ENCODE peak calls at places on chromosome 7, in ten cellular contexts. One of them, this sample, is unnamed.

GRCh38 chr7:64747802-64748201 is 46.4 kb upstream of the ZNF138 start:
- DNase-seq in HFF-Myc: no peak
- DNase-seq in thyroid gland: no peak
- DNase-seq in psoas muscle: no peak
- DNase-seq in H9: no peak
- DNase-seq in A549: no peak
- DNase-seq in Peyer's patch: no peak
- DNase-seq in cardiac muscle cell: no peak
- DNase-seq in fibroblast of the aortic adventitia: no peak
- DNase-seq in AG09319: no peak
- DNase-seq in this sample: no peak

GRCh38 chr7:33101916-33102315 is 7.3 kb downstream of the RP9 start:
- DNase-seq in Peyer's patch: no peak
- DNase-seq in H9: no peak
- DNase-seq in AG09319: no peak
- DNase-seq in thyroid gland: no peak
- DNase-seq in A549: no peak
- DNase-seq in HFF-Myc: no peak
- DNase-seq in fibroblast of the aortic adventitia: peak; percentile 50
- DNase-seq in psoas muscle: no peak
- DNase-seq in cardiac muscle cell: peak; percentile 64
- DNase-seq in this sample: no peak

GRCh38 chr7:124723012-124723411 is 42.6 kb downstream of the GPR37 start:
- DNase-seq in A549: peak; percentile 64
- DNase-seq in fibroblast of the aortic adventitia: peak; percentile 63
- DNase-seq in thyroid gland: no peak
- DNase-seq in HFF-Myc: no peak
- DNase-seq in Peyer's patch: no peak
- DNase-seq in H9: no peak
- DNase-seq in cardiac muscle cell: no peak
- DNase-seq in AG09319: no peak
- DNase-seq in psoas muscle: no peak
- DNase-seq in this sample: no peak

GRCh38 chr7:45713669-45714520 is 139.7 kb downstream of the ADCY1 start:
- DNase-seq in Peyer's patch: peak; percentile 38
- DNase-seq in H9: peak; percentile 19
- DNase-seq in fibroblast of the aortic adventitia: no peak
- DNase-seq in thyroid gland: no peak
- DNase-seq in cardiac muscle cell: no peak
- DNase-seq in psoas muscle: no peak
- DNase-seq in A549: no peak
- DNase-seq in HFF-Myc: no peak
- DNase-seq in AG09319: no peak
- DNase-seq in this sample: no peak

GRCh38 chr7:12770227-12770975 is 83.0 kb downstream of the ARL4A start:
- DNase-seq in psoas muscle: no peak
- DNase-seq in thyroid gland: peak; percentile 55
- DNase-seq in H9: no peak
- DNase-seq in Peyer's patch: no peak
- DNase-seq in fibroblast of the aortic adventitia: peak; percentile 80
- DNase-seq in HFF-Myc: no peak
- DNase-seq in A549: peak; percentile 36
- DNase-seq in cardiac muscle cell: peak; percentile 70
- DNase-seq in AG09319: no peak
- DNase-seq in this sample: no peak

GRCh38 chr7:77799078-77799964 is 748 bp downstream of the PHTF2 start:
- DNase-seq in cardiac muscle cell: peak; percentile 42
- DNase-seq in HFF-Myc: no peak
- DNase-seq in psoas muscle: peak; percentile 47
- DNase-seq in thyroid gland: peak; percentile 42
- DNase-seq in AG09319: no peak
- DNase-seq in Peyer's patch: no peak
- DNase-seq in H9: peak; percentile 50
- DNase-seq in fibroblast of the aortic adventitia: peak; percentile 40
- DNase-seq in A549: peak; percentile 29
- DNase-seq in this sample: peak; percentile 48

GRCh38 chr7:115177832-115178231 is 255.9 kb downstream of the MDFIC start:
- DNase-seq in thyroid gland: no peak
- DNase-seq in psoas muscle: no peak
- DNase-seq in H9: no peak
- DNase-seq in Peyer's patch: no peak
- DNase-seq in HFF-Myc: no peak
- DNase-seq in A549: no peak
- DNase-seq in AG09319: no peak
- DNase-seq in fibroblast of the aortic adventitia: no peak
- DNase-seq in cardiac muscle cell: no peak
- DNase-seq in this sample: no peak

GRCh38 chr7:139762886-139763285 is 14.9 kb downstream of the HIPK2 start:
- DNase-seq in fibroblast of the aortic adventitia: peak; percentile 66
- DNase-seq in AG09319: no peak
- DNase-seq in cardiac muscle cell: peak; percentile 89
- DNase-seq in HFF-Myc: no peak
- DNase-seq in A549: no peak
- DNase-seq in H9: no peak
- DNase-seq in psoas muscle: no peak
- DNase-seq in Peyer's patch: no peak
- DNase-seq in thyroid gland: no peak
- DNase-seq in this sample: no peak

DNA sequence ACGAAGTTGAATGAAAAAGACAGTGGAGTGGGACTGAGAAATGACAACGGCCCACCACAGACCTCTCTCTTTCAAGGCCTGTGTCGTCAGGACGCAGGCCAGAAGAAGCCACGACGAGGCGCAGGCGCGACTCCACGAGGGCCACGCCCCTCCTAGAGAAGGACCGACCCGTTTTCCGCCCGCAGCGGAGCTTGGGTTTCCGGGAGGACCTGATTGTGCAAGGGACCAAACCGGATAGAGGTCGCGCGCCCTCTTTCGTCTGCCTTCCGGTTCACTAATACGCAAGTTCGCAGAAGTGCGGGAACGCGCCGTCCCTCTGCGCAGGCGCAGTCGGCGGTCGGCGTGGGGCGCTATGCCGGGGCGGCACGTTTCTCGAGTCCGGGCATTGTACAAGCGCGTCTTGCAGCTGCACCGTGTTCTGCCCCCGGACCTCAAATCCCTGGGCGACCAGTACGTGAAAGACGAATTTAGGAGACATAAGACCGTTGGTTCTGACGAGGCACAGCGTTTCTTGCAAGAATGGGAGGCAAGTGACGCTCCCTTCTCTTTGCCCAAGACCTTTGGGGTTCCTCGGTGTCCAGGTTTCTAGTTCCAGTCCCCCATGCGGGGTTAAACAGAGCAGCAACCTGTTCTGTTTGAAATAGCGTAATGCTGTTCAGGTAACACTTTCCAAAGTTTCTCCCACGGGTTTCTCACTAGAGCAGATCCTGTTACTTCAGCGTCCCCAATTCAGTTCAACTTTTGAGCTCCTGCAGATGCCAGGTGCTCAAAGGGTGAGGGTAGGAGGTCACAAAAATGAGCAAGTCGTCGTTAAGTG is at the start of gene SDHAF3:
- DNase-seq in HFF-Myc: peak; percentile 95
- DNase-seq in psoas muscle: peak; percentile 98
- DNase-seq in A549: peak; percentile 99
- DNase-seq in Peyer's patch: peak; percentile 97
- DNase-seq in fibroblast of the aortic adventitia: peak; percentile 98
- DNase-seq in thyroid gland: peak; percentile 97
- DNase-seq in AG09319: peak; percentile 97
- DNase-seq in cardiac muscle cell: peak; percentile 99
- DNase-seq in H9: peak; percentile 99
- DNase-seq in this sample: peak; percentile 96
- TF ChIP-seq CTCF in HFF-Myc: peak; percentile 6
- TF ChIP-seq CTCF in psoas muscle: peak; percentile 13
- TF ChIP-seq CTCF in A549: peak; percentile 25
- TF ChIP-seq CTCF in Peyer's patch: peak; percentile 17
- TF ChIP-seq CTCF in fibroblast of the aortic adventitia: no peak
- TF ChIP-seq CTCF in thyroid gland: no peak
- TF ChIP-seq CTCF in AG09319: peak; percentile 17
- TF ChIP-seq CTCF in cardiac muscle cell: no peak
- TF ChIP-seq CTCF in H9: no peak
- TF ChIP-seq CTCF in this sample: no peak

GRCh38 chr7:134031835-134032617 is 95.1 kb upstream of the LRGUK start:
- DNase-seq in H9: no peak
- DNase-seq in fibroblast of the aortic adventitia: no peak
- DNase-seq in A549: no peak
- DNase-seq in thyroid gland: no peak
- DNase-seq in Peyer's patch: no peak
- DNase-seq in AG09319: no peak
- DNase-seq in HFF-Myc: no peak
- DNase-seq in cardiac muscle cell: peak; percentile 4
- DNase-seq in psoas muscle: no peak
- DNase-seq in this sample: no peak
- TF ChIP-seq CTCF in H9: peak; percentile 45
- TF ChIP-seq CTCF in fibroblast of the aortic adventitia: peak; percentile 5
- TF ChIP-seq CTCF in A549: peak; percentile 25
- TF ChIP-seq CTCF in thyroid gland: no peak
- TF ChIP-seq CTCF in Peyer's patch: no peak
- TF ChIP-seq CTCF in AG09319: no peak
- TF ChIP-seq CTCF in HFF-Myc: no peak
- TF ChIP-seq CTCF in cardiac muscle cell: peak; percentile 10
- TF ChIP-seq CTCF in psoas muscle: no peak
- TF ChIP-seq CTCF in this sample: no peak

GRCh38 chr7:37181550-37181932 is 267.1 kb downstream of the ELMO1 start:
- DNase-seq in psoas muscle: no peak
- DNase-seq in H9: no peak
- DNase-seq in HFF-Myc: no peak
- DNase-seq in AG09319: no peak
- DNase-seq in thyroid gland: no peak
- DNase-seq in Peyer's patch: no peak
- DNase-seq in fibroblast of the aortic adventitia: no peak
- DNase-seq in cardiac muscle cell: no peak
- DNase-seq in A549: no peak
- DNase-seq in this sample: no peak
- TF ChIP-seq CTCF in psoas muscle: no peak
- TF ChIP-seq CTCF in H9: no peak
- TF ChIP-seq CTCF in HFF-Myc: no peak
- TF ChIP-seq CTCF in AG09319: no peak
- TF ChIP-seq CTCF in thyroid gland: no peak
- TF ChIP-seq CTCF in Peyer's patch: no peak
- TF ChIP-seq CTCF in fibroblast of the aortic adventitia: no peak
- TF ChIP-seq CTCF in cardiac muscle cell: no peak
- TF ChIP-seq CTCF in A549: no peak
- TF ChIP-seq CTCF in this sample: no peak

GRCh38 chr7:44473295-44473694 is 17.2 kb downstream of the NUDCD3 start:
- DNase-seq in cardiac muscle cell: peak; percentile 43
- DNase-seq in H9: no peak
- DNase-seq in thyroid gland: no peak
- DNase-seq in AG09319: no peak
- DNase-seq in HFF-Myc: no peak
- DNase-seq in psoas muscle: no peak
- DNase-seq in A549: peak; percentile 21
- DNase-seq in fibroblast of the aortic adventitia: peak; percentile 33
- DNase-seq in Peyer's patch: no peak
- DNase-seq in this sample: no peak

GRCh38 chr7:44477955-44478354 is 12.5 kb downstream of the NUDCD3 start:
- DNase-seq in fibroblast of the aortic adventitia: no peak
- DNase-seq in Peyer's patch: no peak
- DNase-seq in HFF-Myc: no peak
- DNase-seq in thyroid gland: no peak
- DNase-seq in H9: no peak
- DNase-seq in cardiac muscle cell: no peak
- DNase-seq in psoas muscle: no peak
- DNase-seq in AG09319: no peak
- DNase-seq in A549: no peak
- DNase-seq in this sample: no peak

GRCh38 chr7:44471850-44472249 is 18.6 kb downstream of the NUDCD3 start:
- DNase-seq in cardiac muscle cell: no peak
- DNase-seq in A549: no peak
- DNase-seq in Peyer's patch: no peak
- DNase-seq in thyroid gland: no peak
- DNase-seq in HFF-Myc: no peak
- DNase-seq in H9: no peak
- DNase-seq in psoas muscle: no peak
- DNase-seq in fibroblast of the aortic adventitia: no peak
- DNase-seq in AG09319: no peak
- DNase-seq in this sample: no peak

GRCh38 chr7:44482502-44483485 is 7.7 kb downstream of the NUDCD3 start:
- DNase-seq in psoas muscle: no peak
- DNase-seq in AG09319: no peak
- DNase-seq in fibroblast of the aortic adventitia: no peak
- DNase-seq in thyroid gland: no peak
- DNase-seq in Peyer's patch: no peak
- DNase-seq in HFF-Myc: no peak
- DNase-seq in H9: no peak
- DNase-seq in A549: no peak
- DNase-seq in cardiac muscle cell: no peak
- DNase-seq in this sample: no peak

DNA sequence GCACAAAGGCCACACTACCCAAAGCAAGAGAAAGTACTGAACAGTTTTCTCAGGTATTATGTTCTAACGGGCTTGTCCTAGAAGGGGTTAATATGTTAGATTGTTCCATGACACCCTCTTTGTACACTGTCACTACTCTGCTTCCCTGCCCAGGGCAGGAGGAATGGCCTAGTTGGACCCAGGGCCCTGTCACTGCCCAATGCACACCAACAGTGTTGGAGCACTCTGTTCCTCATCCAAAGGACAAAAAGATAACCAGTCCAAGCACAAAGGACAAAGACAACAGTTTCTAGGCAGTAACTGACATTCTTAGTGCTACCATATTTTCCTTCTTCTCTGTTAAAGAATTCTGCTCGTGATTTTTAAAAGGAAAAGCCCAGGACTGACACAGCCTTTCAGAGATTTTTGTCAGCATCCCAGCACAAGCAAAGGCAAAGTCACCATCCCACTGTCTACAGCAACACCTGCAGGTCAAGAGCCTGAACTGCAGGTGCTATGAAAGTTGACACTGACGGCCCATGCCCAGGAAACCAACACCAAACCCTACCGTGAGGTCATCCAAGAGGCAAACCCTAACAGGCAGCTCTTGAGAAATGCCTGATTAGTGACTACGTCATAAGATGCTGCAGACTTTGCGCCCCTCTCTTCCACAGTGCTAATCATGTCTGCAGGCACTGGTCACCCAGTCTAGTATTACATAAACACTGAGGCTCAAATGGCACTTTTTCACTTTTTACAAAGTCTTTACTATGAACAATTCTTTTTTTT is 13.2 kb downstream of the NUDCD3 start:
- DNase-seq in psoas muscle: peak; percentile 49
- DNase-seq in HFF-Myc: peak; percentile 49
- DNase-seq in cardiac muscle cell: peak; percentile 89
- DNase-seq in AG09319: peak; percentile 61
- DNase-seq in thyroid gland: peak; percentile 67
- DNase-seq in Peyer's patch: peak; percentile 68
- DNase-seq in fibroblast of the aortic adventitia: peak; percentile 87
- DNase-seq in A549: peak; percentile 83
- DNase-seq in H9: peak; percentile 86
- DNase-seq in this sample: peak; percentile 37
- TF ChIP-seq CTCF in psoas muscle: peak; percentile 95
- TF ChIP-seq CTCF in HFF-Myc: peak; percentile 89
- TF ChIP-seq CTCF in cardiac muscle cell: peak; percentile 99
- TF ChIP-seq CTCF in AG09319: peak; percentile 99
- TF ChIP-seq CTCF in thyroid gland: peak; percentile 89
- TF ChIP-seq CTCF in Peyer's patch: peak; percentile 84
- TF ChIP-seq CTCF in fibroblast of the aortic adventitia: peak; percentile 99
- TF ChIP-seq CTCF in A549: peak; percentile 79
- TF ChIP-seq CTCF in H9: peak; percentile 97
- TF ChIP-seq CTCF in this sample: peak; percentile 71